ENCODE peak calls at places on chromosomes 5 and 9, in five cellular contexts. O is HL-60, L is MV-4-11, P is psoas muscle, I is amniotic epithelial cell. K is an unnamed sample.

GRCh38 chr9:24708808-24709207 is 163.1 kb upstream of the IZUMO3 start:
- DNase-seq in O (no peak), L (no peak), I (no peak), P (no peak), K (no peak)

GRCh38 chr9:2787065-2787464 is 56.8 kb downstream of the PUM3 start:
- DNase-seq in I (peak), O (no peak), L (no peak), P (no peak), K (no peak)

GRCh38 chr9:96125624-96126023 is 176.4 kb downstream of the HSD17B3 start:
- DNase-seq in L (no peak), O (no peak), I (no peak), P (no peak), K (no peak)

GRCh38 chr9:129868571-129869486 is 33.6 kb downstream of the USP20 start:
- DNase-seq in I (no peak), O (no peak), P (no peak), L (no peak), K (no peak)

GRCh38 chr5:116045821-116046220 is 13.5 kb downstream of the ARL14EPL start:
- DNase-seq in O (no peak), I (no peak), L (no peak), P (no peak), K (no peak)

GRCh38 chr5:108003178-108003577 is 332.4 kb upstream of the EFNA5 start:
- DNase-seq in P (no peak), L (peak), O (no peak), I (peak), K (no peak)

GRCh38 chr5:52898961-52899680 is 90.0 kb upstream of the ITGA2 start:
- DNase-seq in P (no peak), O (no peak), L (no peak), I (no peak), K (no peak)

GRCh38 chr9:104028827-104029226 is 65.3 kb upstream of the SMC2 start:
- DNase-seq in I (no peak), L (no peak), P (no peak), O (no peak), K (no peak)

GRCh38 chr5:50547303-50547702 is 106.2 kb upstream of the EMB start:
- DNase-seq in I (no peak), P (no peak), L (peak), O (no peak), K (no peak)

GRCh38 chr5:65925094-65925600 is 1.2 kb upstream of the ERBIN start:
- DNase-seq in I (peak), P (peak), O (peak), L (peak), K (no peak)

K was measured in ovary.